ENCODE peak calls at places on chromosomes 5 and 9, in ten cellular contexts. L, V, M, E, W, P, I, N, A and Z are unnamed samples.

GRCh38 chr9:33765411-33765810 is 29.9 kb upstream of the PRSS3 start:
- DNase-seq in L (no peak), V (peak), M (no peak), E (no peak), W (no peak), P (no peak), I (no peak), N (no peak), A (no peak), Z (no peak)

GRCh38 chr9:30197954-30198353 is 2186.5 kb upstream of the ACO1 start:
- DNase-seq in L (no peak), V (no peak), M (no peak), E (peak), W (no peak), P (no peak), I (no peak), N (no peak), A (peak), Z (no peak)

GRCh38 chr9:70868661-70869652 is 252.5 kb downstream of the TRPM3 start:
- DNase-seq in L (no peak), V (peak), M (no peak), E (no peak), W (no peak), P (no peak), I (no peak), N (peak), A (no peak), Z (no peak)

GRCh38 chr5:121199238-121199999 is 652.3 kb upstream of the FTMT start:
- DNase-seq in L (no peak), V (peak), M (no peak), E (no peak), W (no peak), P (peak), I (no peak), N (no peak), A (no peak), Z (no peak)

GRCh38 chr9:79610019-79610760 is 38.4 kb downstream of the TLE4 start:
- DNase-seq in L (peak), V (no peak), M (no peak), E (peak), W (no peak), P (no peak), I (no peak), N (no peak), A (peak), Z (no peak)

GRCh38 chr9:105257767-105258166 is 13.3 kb downstream of the SLC44A1 start:
- DNase-seq in L (no peak), V (peak), M (no peak), E (peak), W (no peak), P (no peak), I (no peak), N (no peak), A (no peak), Z (no peak)

GRCh38 chr5:180352116-180352975 is 790 bp downstream of the GFPT2 start:
- DNase-seq in L (no peak), V (no peak), M (no peak), E (no peak), W (no peak), P (no peak), I (no peak), N (no peak), A (no peak), Z (no peak)

GRCh38 chr9:132627120-132627519 is 42.7 kb downstream of the DDX31 start:
- DNase-seq in L (no peak), V (no peak), M (no peak), E (peak), W (no peak), P (no peak), I (no peak), N (no peak), A (no peak), Z (no peak)

GRCh38 chr5:160506006-160507004 is 84.7 kb downstream of the PTTG1 start:
- DNase-seq in L (no peak), V (no peak), M (peak), E (no peak), W (peak), P (no peak), I (peak), N (no peak), A (no peak), Z (peak)

GRCh38 chr5:149147673-149148072 is 6.4 kb downstream of the ABLIM3 start:
- DNase-seq in L (no peak), V (peak), M (no peak), E (no peak), W (no peak), P (no peak), I (no peak), N (no peak), A (no peak), Z (no peak)

GRCh38 chr5:139710370-139711066 is 62.4 kb downstream of the CXXC5 start:
- DNase-seq in L (no peak), V (peak), M (no peak), E (no peak), W (peak), P (peak), I (peak), N (no peak), A (peak), Z (peak)

GRCh38 chr9:97880336-97880735 is 27.3 kb downstream of the FOXE1 start:
- DNase-seq in L (no peak), V (no peak), M (no peak), E (no peak), W (no peak), P (no peak), I (no peak), N (no peak), A (no peak), Z (no peak)

GRCh38 chr9:126722922-126723806 is 81.7 kb upstream of the ZBTB43 start:
- DNase-seq in L (no peak), V (peak), M (no peak), E (no peak), W (peak), P (no peak), I (peak), N (no peak), A (no peak), Z (peak)

GRCh38 chr5:91049800-91050199 is 333.3 kb downstream of the ARRDC3 start:
- DNase-seq in L (peak), V (peak), M (no peak), E (no peak), W (no peak), P (peak), I (no peak), N (no peak), A (no peak), Z (no peak)

GRCh38 chr9:68577778-68578591 is 37.3 kb upstream of the TMEM252 start:
- DNase-seq in L (no peak), V (no peak), M (peak), E (no peak), W (no peak), P (no peak), I (no peak), N (no peak), A (no peak), Z (no peak)

GRCh38 chr5:100818340-100818739 is 84.7 kb downstream of the ST8SIA4 start:
- DNase-seq in L (no peak), V (no peak), M (no peak), E (no peak), W (no peak), P (no peak), I (no peak), N (no peak), A (no peak), Z (no peak)

GRCh38 chr5:74429495-74429894 is 211.0 kb downstream of the ENC1 start:
- DNase-seq in L (no peak), V (no peak), M (no peak), E (no peak), W (no peak), P (no peak), I (no peak), N (no peak), A (no peak), Z (no peak)

GRCh38 chr9:70036641-70037040 is 7.0 kb upstream of the MAMDC2 start:
- DNase-seq in L (no peak), V (no peak), M (no peak), E (no peak), W (no peak), P (no peak), I (no peak), N (no peak), A (no peak), Z (no peak)

GRCh38 chr9:13443380-13444271 is 164.1 kb upstream of the MPDZ start:
- DNase-seq in L (no peak), V (no peak), M (no peak), E (peak), W (no peak), P (peak), I (no peak), N (no peak), A (peak), Z (no peak)

GRCh38 chr5:362189-362588 is 40.7 kb downstream of the AHRR start:
- DNase-seq in L (no peak), V (no peak), M (no peak), E (no peak), W (no peak), P (no peak), I (no peak), N (no peak), A (no peak), Z (no peak)

GRCh38 chr9:137256362-137256761 is 1.2 kb downstream of the NELFB start:
- DNase-seq in L (no peak), V (no peak), M (no peak), E (no peak), W (no peak), P (no peak), I (no peak), N (no peak), A (no peak), Z (no peak)

GRCh38 chr5:850511-851006 is at the start of gene ZDHHC11:
- DNase-seq in L (no peak), V (no peak), M (no peak), E (peak), W (no peak), P (no peak), I (no peak), N (no peak), A (no peak), Z (no peak)

GRCh38 chr9:19000133-19000532 is 32.9 kb downstream of the SAXO1 start:
- DNase-seq in L (no peak), V (no peak), M (no peak), E (no peak), W (no peak), P (no peak), I (no peak), N (no peak), A (no peak), Z (no peak)

GRCh38 chr5:91151947-91152346 is 231.2 kb downstream of the ARRDC3 start:
- DNase-seq in L (no peak), V (peak), M (no peak), E (no peak), W (no peak), P (no peak), I (no peak), N (no peak), A (no peak), Z (no peak)

GRCh38 chr5:109997191-109997590 is 307.5 kb downstream of the MAN2A1 start:
- DNase-seq in L (no peak), V (no peak), M (no peak), E (no peak), W (no peak), P (no peak), I (no peak), N (no peak), A (no peak), Z (no peak)

GRCh38 chr9:40884072-40884901 is 244.2 kb downstream of the FOXD4L6 start:
- DNase-seq in L (no peak), V (no peak), M (no peak), E (no peak), W (no peak), P (no peak), I (no peak), N (no peak), A (no peak), Z (no peak)

GRCh38 chr9:95373069-95373681 is 55.7 kb upstream of the FANCC start:
- DNase-seq in L (no peak), V (peak), M (no peak), E (peak), W (no peak), P (no peak), I (no peak), N (no peak), A (peak), Z (no peak)

GRCh38 chr9:73720601-73721000 is 568.9 kb downstream of the ANXA1 start:
- DNase-seq in L (no peak), V (no peak), M (no peak), E (no peak), W (no peak), P (no peak), I (no peak), N (no peak), A (no peak), Z (no peak)

GRCh38 chr9:99385215-99385614 is 163.1 kb downstream of the SEC61B start:
- DNase-seq in L (no peak), V (no peak), M (no peak), E (no peak), W (no peak), P (no peak), I (no peak), N (no peak), A (no peak), Z (no peak)

GRCh38 chr9:120399940-120400339 is 180.0 kb downstream of the CDK5RAP2 start:
- DNase-seq in L (no peak), V (no peak), M (no peak), E (no peak), W (no peak), P (no peak), I (no peak), N (no peak), A (no peak), Z (no peak)

GRCh38 chr9:96476591-96476990 is 26.6 kb downstream of the HABP4 start:
- DNase-seq in L (no peak), V (peak), M (no peak), E (no peak), W (no peak), P (no peak), I (no peak), N (no peak), A (no peak), Z (no peak)

GRCh38 chr9:15813076-15813475 is 260.2 kb downstream of the CCDC171 start:
- DNase-seq in L (no peak), V (no peak), M (no peak), E (no peak), W (no peak), P (no peak), I (no peak), N (no peak), A (no peak), Z (no peak)

GRCh38 chr9:16310288-16311145 is 560.0 kb downstream of the BNC2 start:
- DNase-seq in L (no peak), V (no peak), M (no peak), E (no peak), W (no peak), P (no peak), I (no peak), N (no peak), A (no peak), Z (no peak)

GRCh38 chr5:38433160-38433861 is 123.1 kb downstream of the LIFR start:
- DNase-seq in L (peak), V (peak), M (no peak), E (no peak), W (no peak), P (no peak), I (no peak), N (no peak), A (peak), Z (no peak)

GRCh38 chr9:112925058-112925641 is 34.5 kb upstream of the SLC46A2 start:
- DNase-seq in L (no peak), V (peak), M (no peak), E (peak), W (no peak), P (no peak), I (no peak), N (peak), A (peak), Z (no peak)